ENCODE peak calls at places on chromosomes 4 and X, in eight cellular contexts. One of them, this sample, is unnamed.
A peak's percentile ranks its signal among the peaks of the same experiment; 100 is the strongest.

GRCh38 chrX:154603438-154604430 is 15.3 kb downstream of the CTAG1B start:
- DNase-seq in HCT116: peak; percentile 42
- DNase-seq in OCI-LY7: no peak
- DNase-seq in GM23338: no peak
- DNase-seq in MM.1S: no peak
- DNase-seq in PC-3: peak; percentile 94
- DNase-seq in GM23248: peak; percentile 85
- DNase-seq in SK-N-SH: no peak
- DNase-seq in this sample: peak; percentile 23

GRCh38 chrX:119809185-119809666 is 17.8 kb upstream of the RPL39 start:
- DNase-seq in GM23248: peak; percentile 33
- DNase-seq in HCT116: no peak
- DNase-seq in OCI-LY7: no peak
- DNase-seq in GM23338: no peak
- DNase-seq in MM.1S: no peak
- DNase-seq in SK-N-SH: no peak
- DNase-seq in PC-3: no peak
- DNase-seq in this sample: no peak

GRCh38 chrX:7889680-7890079 is 37.5 kb downstream of the PNPLA4 start:
- DNase-seq in SK-N-SH: no peak
- DNase-seq in OCI-LY7: no peak
- DNase-seq in GM23338: no peak
- DNase-seq in GM23248: peak; percentile 53
- DNase-seq in HCT116: no peak
- DNase-seq in MM.1S: peak; percentile 44
- DNase-seq in PC-3: peak; percentile 62
- DNase-seq in this sample: no peak

GRCh38 chrX:13064599-13065143 is 20.3 kb upstream of the FAM9C start:
- DNase-seq in GM23248: peak; percentile 66
- DNase-seq in OCI-LY7: no peak
- DNase-seq in PC-3: no peak
- DNase-seq in GM23338: no peak
- DNase-seq in SK-N-SH: no peak
- DNase-seq in HCT116: no peak
- DNase-seq in MM.1S: no peak
- DNase-seq in this sample: peak; percentile 24

GRCh38 chr4:87041142-87041541 is 106.3 kb downstream of the AFF1 start:
- DNase-seq in GM23248: peak; percentile 77
- DNase-seq in GM23338: no peak
- DNase-seq in MM.1S: no peak
- DNase-seq in PC-3: no peak
- DNase-seq in HCT116: no peak
- DNase-seq in SK-N-SH: no peak
- DNase-seq in OCI-LY7: no peak
- DNase-seq in this sample: no peak

GRCh38 chrX:51976503-51976902 is 83.1 kb downstream of the MAGED1 start:
- DNase-seq in MM.1S: no peak
- DNase-seq in SK-N-SH: no peak
- DNase-seq in GM23338: no peak
- DNase-seq in OCI-LY7: no peak
- DNase-seq in GM23248: no peak
- DNase-seq in PC-3: no peak
- DNase-seq in HCT116: no peak
- DNase-seq in this sample: no peak

GRCh38 chr4:14178421-14178820 is 550.9 kb upstream of the BOD1L1 start:
- DNase-seq in GM23338: peak; percentile 31
- DNase-seq in GM23248: peak; percentile 56
- DNase-seq in OCI-LY7: peak; percentile 41
- DNase-seq in SK-N-SH: no peak
- DNase-seq in PC-3: peak; percentile 68
- DNase-seq in HCT116: no peak
- DNase-seq in MM.1S: peak; percentile 79
- DNase-seq in this sample: peak; percentile 10

GRCh38 chr4:149029056-149029651 is 586.9 kb upstream of the NR3C2 start:
- DNase-seq in OCI-LY7: peak; percentile 19
- DNase-seq in PC-3: peak; percentile 46
- DNase-seq in GM23338: peak; percentile 3
- DNase-seq in HCT116: no peak
- DNase-seq in GM23248: no peak
- DNase-seq in MM.1S: no peak
- DNase-seq in SK-N-SH: no peak
- DNase-seq in this sample: peak; percentile 41

GRCh38 chrX:137352101-137352660 is 213.7 kb upstream of the ZIC3 start:
- DNase-seq in SK-N-SH: no peak
- DNase-seq in HCT116: no peak
- DNase-seq in PC-3: no peak
- DNase-seq in GM23248: no peak
- DNase-seq in OCI-LY7: peak; percentile 1
- DNase-seq in GM23338: peak; percentile 16
- DNase-seq in MM.1S: peak; percentile 53
- DNase-seq in this sample: no peak

GRCh38 chrX:106999002-106999975 is 723 bp downstream of the MORC4 start:
- DNase-seq in GM23338: peak; percentile 42
- DNase-seq in OCI-LY7: peak; percentile 67
- DNase-seq in MM.1S: peak; percentile 46
- DNase-seq in HCT116: peak; percentile 22
- DNase-seq in SK-N-SH: peak; percentile 54
- DNase-seq in PC-3: peak; percentile 73
- DNase-seq in GM23248: peak; percentile 77
- DNase-seq in this sample: peak; percentile 72

GRCh38 chrX:45592067-45592466 is 391.4 kb upstream of the DIPK2B start:
- DNase-seq in MM.1S: no peak
- DNase-seq in HCT116: no peak
- DNase-seq in GM23338: no peak
- DNase-seq in SK-N-SH: no peak
- DNase-seq in OCI-LY7: no peak
- DNase-seq in GM23248: no peak
- DNase-seq in PC-3: no peak
- DNase-seq in this sample: no peak

DNA sequence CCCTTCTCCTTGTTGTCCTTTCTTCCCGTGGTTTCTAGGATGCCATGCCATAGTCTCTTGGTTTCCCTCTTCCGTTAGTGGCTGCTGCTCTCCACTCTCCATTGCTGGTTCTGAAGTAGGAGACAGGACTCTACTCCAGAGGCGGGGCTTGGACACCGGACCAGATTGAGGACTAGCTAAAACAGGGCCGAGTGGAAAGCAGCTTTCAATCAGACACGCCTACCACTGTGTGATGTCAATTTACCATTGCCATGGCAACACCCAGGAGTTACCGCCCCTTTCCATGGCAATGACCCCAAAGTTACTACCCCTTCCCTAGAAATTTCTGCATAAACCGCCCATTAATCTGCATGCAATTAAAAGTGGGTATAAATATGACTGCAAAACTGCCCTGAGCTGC is 88.7 kb upstream of the CCDC160 start:
- DNase-seq in SK-N-SH: no peak
- DNase-seq in GM23248: no peak
- DNase-seq in OCI-LY7: no peak
- DNase-seq in PC-3: no peak
- DNase-seq in HCT116: no peak
- DNase-seq in MM.1S: no peak
- DNase-seq in GM23338: no peak
- DNase-seq in this sample: no peak
- H2AFZ ChIP-seq in SK-N-SH: no peak overlapping the region
- H2AFZ ChIP-seq in GM23248: no peak overlapping the region
- H2AFZ ChIP-seq in OCI-LY7: no peak overlapping the region
- H2AFZ ChIP-seq in PC-3: no peak overlapping the region
- H2AFZ ChIP-seq in HCT116: no peak overlapping the region
- H2AFZ ChIP-seq in MM.1S: peak overlapping the region; percentile 48
- H2AFZ ChIP-seq in GM23338: no peak overlapping the region
- H2AFZ ChIP-seq in this sample: no peak overlapping the region

GRCh38 chr4:30718889-30719252 is 1.3 kb upstream of the PCDH7 start:
- DNase-seq in SK-N-SH: peak; percentile 20
- DNase-seq in PC-3: peak; percentile 33
- DNase-seq in GM23338: peak; percentile 48
- DNase-seq in GM23248: peak; percentile 17
- DNase-seq in HCT116: no peak
- DNase-seq in OCI-LY7: no peak
- DNase-seq in MM.1S: no peak
- DNase-seq in this sample: peak; percentile 39
- TF ChIP-seq EZH2phosphoT487 in SK-N-SH: no peak
- TF ChIP-seq EZH2phosphoT487 in PC-3: no peak
- TF ChIP-seq EZH2phosphoT487 in GM23338: no peak
- TF ChIP-seq EZH2phosphoT487 in GM23248: no peak
- TF ChIP-seq EZH2phosphoT487 in HCT116: no peak
- TF ChIP-seq EZH2phosphoT487 in OCI-LY7: no peak
- TF ChIP-seq EZH2phosphoT487 in MM.1S: no peak
- TF ChIP-seq EZH2phosphoT487 in this sample: no peak

DNA sequence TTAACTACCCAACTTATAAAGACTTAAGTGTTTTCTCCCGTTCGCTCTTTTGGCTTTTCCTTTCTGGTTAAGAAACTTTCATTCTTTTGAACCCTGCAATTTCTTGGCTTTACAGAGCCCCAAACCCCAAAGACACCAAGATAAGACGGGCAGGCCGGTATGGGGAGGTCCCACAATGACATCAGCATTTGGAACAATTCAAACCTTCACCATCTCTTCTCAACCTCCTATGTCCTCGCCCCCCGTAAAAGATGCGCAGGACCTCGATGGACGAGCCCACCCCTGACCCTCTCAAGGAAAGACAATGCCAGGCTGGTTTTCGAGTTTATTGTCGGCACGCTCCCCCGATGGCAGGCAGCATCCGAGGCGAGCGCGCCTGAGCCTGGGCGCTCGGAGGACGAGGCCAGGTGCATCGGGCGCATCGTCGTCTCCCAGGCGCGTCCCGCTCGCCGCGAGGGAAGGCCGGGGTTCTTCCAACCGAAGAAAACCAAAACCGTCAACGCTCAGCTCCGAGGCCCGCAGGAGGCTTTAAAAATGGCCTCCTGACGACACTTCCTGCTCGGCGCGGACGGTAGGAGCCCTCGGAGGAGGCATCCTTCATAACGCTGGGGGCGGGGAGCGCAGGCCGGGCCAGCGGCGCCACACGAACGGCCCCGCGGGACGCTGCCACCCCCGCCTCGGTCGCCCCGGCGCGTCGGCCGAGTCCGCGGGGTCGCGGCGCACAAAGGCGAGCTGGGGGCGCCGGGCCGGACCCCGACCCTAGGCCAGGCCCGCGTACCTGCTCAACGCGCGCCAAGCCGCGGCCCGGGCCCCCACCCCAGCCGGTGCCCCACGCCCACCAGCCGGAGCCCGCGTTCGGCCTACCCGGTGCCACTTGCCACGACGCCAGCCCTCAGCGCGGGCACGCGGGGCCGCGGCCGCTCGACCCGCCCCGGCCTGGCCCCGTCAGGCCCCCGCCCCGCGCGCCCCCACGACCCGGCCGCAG is 664 bp downstream of the ZNF518B start:
- DNase-seq in GM23338: peak; percentile 79
- DNase-seq in SK-N-SH: peak; percentile 70
- DNase-seq in PC-3: peak; percentile 37
- DNase-seq in MM.1S: peak; percentile 50
- DNase-seq in GM23248: peak; percentile 80
- DNase-seq in OCI-LY7: peak; percentile 70
- DNase-seq in HCT116: peak; percentile 19
- DNase-seq in this sample: peak; percentile 81
- H2AFZ ChIP-seq in GM23338: peak overlapping the region; percentile 95
- H2AFZ ChIP-seq in SK-N-SH: peak overlapping the region; percentile 65
- H2AFZ ChIP-seq in PC-3: peak overlapping the region; percentile 99
- H2AFZ ChIP-seq in MM.1S: peak overlapping the region; percentile 66
- H2AFZ ChIP-seq in GM23248: peak overlapping the region; percentile 89
- H2AFZ ChIP-seq in OCI-LY7: peak overlapping the region; percentile 90
- H2AFZ ChIP-seq in HCT116: no peak overlapping the region
- H2AFZ ChIP-seq in this sample: peak overlapping the region; percentile 99

GRCh38 chrX:39149761-39150160 is 348.5 kb downstream of the MID1IP1 start:
- DNase-seq in MM.1S: no peak
- DNase-seq in SK-N-SH: no peak
- DNase-seq in GM23338: peak; percentile 71
- DNase-seq in HCT116: no peak
- DNase-seq in GM23248: peak; percentile 65
- DNase-seq in OCI-LY7: peak; percentile 65
- DNase-seq in PC-3: peak; percentile 64
- DNase-seq in this sample: peak; percentile 80

GRCh38 chrX:39144323-39144722 is 343.1 kb downstream of the MID1IP1 start:
- DNase-seq in HCT116: no peak
- DNase-seq in MM.1S: no peak
- DNase-seq in GM23248: no peak
- DNase-seq in OCI-LY7: peak; percentile 80
- DNase-seq in SK-N-SH: no peak
- DNase-seq in PC-3: no peak
- DNase-seq in GM23338: no peak
- DNase-seq in this sample: no peak

GRCh38 chrX:39140581-39140980 is 339.3 kb downstream of the MID1IP1 start:
- DNase-seq in GM23338: no peak
- DNase-seq in GM23248: no peak
- DNase-seq in MM.1S: no peak
- DNase-seq in SK-N-SH: no peak
- DNase-seq in PC-3: no peak
- DNase-seq in OCI-LY7: no peak
- DNase-seq in HCT116: no peak
- DNase-seq in this sample: no peak

GRCh38 chrX:39145859-39146258 is 344.6 kb downstream of the MID1IP1 start:
- DNase-seq in GM23248: no peak
- DNase-seq in HCT116: no peak
- DNase-seq in OCI-LY7: no peak
- DNase-seq in MM.1S: no peak
- DNase-seq in SK-N-SH: no peak
- DNase-seq in PC-3: no peak
- DNase-seq in GM23338: no peak
- DNase-seq in this sample: no peak

DNA sequence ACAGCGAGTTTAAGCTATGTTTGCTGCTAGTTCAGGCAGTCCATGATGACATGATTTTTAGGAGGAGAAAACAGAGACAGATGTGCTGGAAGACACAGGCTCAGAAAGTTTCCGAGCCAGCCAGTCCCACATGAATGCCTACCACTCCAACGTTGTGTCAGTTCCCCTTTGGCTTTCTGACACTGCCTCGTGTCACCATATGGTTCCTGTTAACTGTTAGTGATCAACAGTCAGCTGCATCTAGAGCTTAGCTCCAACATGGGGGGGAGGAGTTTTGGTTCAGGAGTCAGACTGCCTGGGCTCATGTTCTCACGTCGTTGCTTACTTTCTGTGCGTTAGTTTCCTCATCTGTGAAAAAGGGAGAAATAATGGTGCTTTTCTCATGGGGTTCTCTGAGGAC is 343.7 kb downstream of the MID1IP1 start:
- DNase-seq in MM.1S: no peak
- DNase-seq in SK-N-SH: no peak
- DNase-seq in PC-3: no peak
- DNase-seq in HCT116: no peak
- DNase-seq in OCI-LY7: peak; percentile 69
- DNase-seq in GM23248: peak; percentile 21
- DNase-seq in GM23338: no peak
- DNase-seq in this sample: no peak
- TF ChIP-seq EZH2phosphoT487 in MM.1S: no peak
- TF ChIP-seq EZH2phosphoT487 in SK-N-SH: no peak
- TF ChIP-seq EZH2phosphoT487 in PC-3: no peak
- TF ChIP-seq EZH2phosphoT487 in HCT116: no peak
- TF ChIP-seq EZH2phosphoT487 in OCI-LY7: no peak
- TF ChIP-seq EZH2phosphoT487 in GM23248: no peak
- TF ChIP-seq EZH2phosphoT487 in GM23338: no peak
- TF ChIP-seq EZH2phosphoT487 in this sample: no peak

GRCh38 chr4:123937612-123938011 is 541.0 kb downstream of the SPRY1 start:
- DNase-seq in HCT116: no peak
- DNase-seq in PC-3: no peak
- DNase-seq in OCI-LY7: no peak
- DNase-seq in GM23248: no peak
- DNase-seq in GM23338: no peak
- DNase-seq in SK-N-SH: peak; percentile 24
- DNase-seq in MM.1S: no peak
- DNase-seq in this sample: no peak
- H2AFZ ChIP-seq in HCT116: no peak overlapping the region
- H2AFZ ChIP-seq in PC-3: no peak overlapping the region
- H2AFZ ChIP-seq in OCI-LY7: no peak overlapping the region
- H2AFZ ChIP-seq in GM23248: no peak overlapping the region
- H2AFZ ChIP-seq in GM23338: no peak overlapping the region
- H2AFZ ChIP-seq in SK-N-SH: peak overlapping the region; percentile 13
- H2AFZ ChIP-seq in MM.1S: no peak overlapping the region
- H2AFZ ChIP-seq in this sample: no peak overlapping the region

This sample was measured in hepatocyte.